ENCODE peak calls at places on chromosomes 6 and 20, in four cellular contexts. B, R, X and H are unnamed samples.

GRCh38 chr6:88295663-88296062 is 129.5 kb upstream of the CNR1 start:
- DNase-seq in X (no peak), R (no peak), B (no peak), H (no peak)

GRCh38 chr6:170225852-170226417 is 64.9 kb downstream of the DLL1 start:
- DNase-seq in R (no peak), B (peak; percentile 81), X (no peak), H (no peak)

GRCh38 chr6:21664263-21665081 is 70.9 kb downstream of the SOX4 start:
- DNase-seq in X (no peak), B (no peak), R (no peak), H (no peak)

GRCh38 chr6:126118934-126119333 is 132.6 kb downstream of the TRMT11 start:
- DNase-seq in X (no peak), R (no peak), B (no peak), H (no peak)

GRCh38 chr6:31158863-31159855 is 770 bp downstream of the TCF19 start:
- DNase-seq in B (peak; percentile 49), X (no peak), R (no peak), H (no peak)

GRCh38 chr20:63830821-63831593 is at the start of gene ZBTB46:
- DNase-seq in X (peak; percentile 72), B (peak; percentile 98), R (no peak), H (no peak)

GRCh38 chr6:12009904-12010634 is 2.0 kb upstream of the HIVEP1 start:
- DNase-seq in R (no peak), B (no peak), X (no peak), H (no peak)

GRCh38 chr6:125274935-125275334 is 26.8 kb downstream of the HDDC2 start:
- DNase-seq in X (no peak), B (no peak), R (no peak), H (no peak)

GRCh38 chr6:31267504-31268371 is 4.2 kb downstream of the HLA-C start:
- DNase-seq in B (no peak), X (no peak), R (no peak), H (no peak)

GRCh38 chr6:5606546-5606945 is 345.2 kb downstream of the FARS2 start:
- DNase-seq in X (no peak), R (no peak), B (no peak), H (no peak)

GRCh38 chr6:49676671-49677281 is 36.6 kb downstream of the CRISP2 start:
- DNase-seq in B (peak; percentile 22), R (peak; percentile 86), X (no peak), H (no peak)

GRCh38 chr6:168165373-168165772 is 86.4 kb upstream of the FRMD1 start:
- DNase-seq in R (no peak), X (no peak), B (no peak), H (no peak)

GRCh38 chr20:10074513-10074912 is 39.7 kb downstream of the ANKEF1 start:
- DNase-seq in B (peak; percentile 88), X (no peak), R (peak; percentile 95), H (peak; percentile 65)

GRCh38 chr6:34384305-34385153 is 7.9 kb downstream of the NUDT3 start:
- DNase-seq in R (no peak), X (no peak), B (no peak), H (no peak)

GRCh38 chr20:41140226-41141133 is 3.1 kb downstream of the PLCG1 start:
- DNase-seq in B (no peak), R (no peak), X (no peak), H (no peak)

GRCh38 chr20:7392551-7392950 is 547.7 kb downstream of the HAO1 start:
- DNase-seq in B (no peak), R (no peak), X (no peak), H (no peak)

GRCh38 chr6:134312038-134312660 is 5.8 kb downstream of the SGK1 start:
- DNase-seq in X (no peak), B (no peak), R (no peak), H (no peak)

GRCh38 chr20:52193133-52193532 is 1.6 kb upstream of the ZFP64 start:
- DNase-seq in B (no peak), X (no peak), R (no peak), H (no peak)

GRCh38 chr20:45049438-45049837 is 51.5 kb downstream of the KCNS1 start:
- DNase-seq in R (no peak), B (no peak), X (no peak), H (no peak)

GRCh38 chr6:93496548-93496947 is 77.2 kb upstream of the EPHA7 start:
- DNase-seq in R (peak; percentile 4), X (no peak), B (no peak), H (no peak)

GRCh38 chr6:133817460-133818047 is 71.4 kb upstream of the TCF21 start:
- DNase-seq in R (no peak), X (peak; percentile 35), B (no peak), H (no peak)

GRCh38 chr6:52595000-52595795 is 18.3 kb upstream of the TRAM2 start:
- DNase-seq in X (peak; percentile 64), B (peak; percentile 42), R (no peak), H (peak; percentile 80)

GRCh38 chr6:109449789-109450673 is 5.5 kb downstream of the MICAL1 start:
- DNase-seq in R (no peak), X (no peak), B (no peak), H (no peak)

GRCh38 chr6:16854986-16855385 is 93.7 kb upstream of the ATXN1 start:
- DNase-seq in B (no peak), R (no peak), X (no peak), H (no peak)

GRCh38 chr6:109834131-109834530 is 143.0 kb downstream of the FIG4 start:
- DNase-seq in R (no peak), X (no peak), B (no peak), H (no peak)

GRCh38 chr6:167501831-167502385 is 177.0 kb downstream of the TTLL2 start:
- DNase-seq in R (no peak), B (no peak), X (peak; percentile 78), H (no peak)

GRCh38 chr6:114648847-114649246 is 306.0 kb upstream of the HS3ST5 start:
- DNase-seq in B (no peak), R (no peak), X (no peak), H (no peak)

GRCh38 chr20:51420111-51420510 is 122.4 kb downstream of the NFATC2 start:
- DNase-seq in X (no peak), R (peak; percentile 81), B (peak; percentile 74), H (no peak)